ENCODE peak calls at places on chromosomes 16 and 17, in four cellular contexts. One of them, this sample, is unnamed.
A peak's percentile ranks its signal among the peaks of the same experiment; 100 is the strongest.

GRCh38 chr17:75047398-75048098 is 523 bp downstream of the KCTD2 start:
- DNase-seq in amniotic stem cell: no peak
- DNase-seq in lung: no peak
- DNase-seq in AG08395: no peak
- DNase-seq in this sample: no peak

GRCh38 chr16:81831722-81832126 is 52.6 kb downstream of the PLCG2 start:
- DNase-seq in amniotic stem cell: no peak
- DNase-seq in lung: peak; percentile 71
- DNase-seq in AG08395: no peak
- DNase-seq in this sample: peak; percentile 7

GRCh38 chr16:84369938-84370627 is 1.7 kb downstream of the ATP2C2 start:
- DNase-seq in amniotic stem cell: no peak
- DNase-seq in lung: no peak
- DNase-seq in AG08395: no peak
- DNase-seq in this sample: no peak

GRCh38 chr17:1730345-1731193 is 6.1 kb downstream of the WDR81 start:
- DNase-seq in amniotic stem cell: no peak
- DNase-seq in lung: peak; percentile 66
- DNase-seq in AG08395: peak; percentile 89
- DNase-seq in this sample: peak; percentile 81

GRCh38 chr17:50516980-50517379 is 8.7 kb downstream of the MYCBPAP start:
- DNase-seq in amniotic stem cell: no peak
- DNase-seq in lung: no peak
- DNase-seq in AG08395: no peak
- DNase-seq in this sample: no peak

GRCh38 chr17:59427996-59428395 is 96.5 kb downstream of the YPEL2 start:
- DNase-seq in amniotic stem cell: no peak
- DNase-seq in lung: no peak
- DNase-seq in AG08395: peak; percentile 63
- DNase-seq in this sample: no peak

GRCh38 chr16:22672830-22673210 is 141.1 kb upstream of the HS3ST2 start:
- DNase-seq in amniotic stem cell: no peak
- DNase-seq in lung: no peak
- DNase-seq in AG08395: no peak
- DNase-seq in this sample: no peak

GRCh38 chr16:86910146-86910805 is 331.9 kb downstream of the FOXL1 start:
- DNase-seq in amniotic stem cell: no peak
- DNase-seq in lung: no peak
- DNase-seq in AG08395: no peak
- DNase-seq in this sample: no peak

GRCh38 chr17:1413281-1413791 is 13.3 kb upstream of the YWHAE start:
- DNase-seq in amniotic stem cell: peak; percentile 36
- DNase-seq in lung: peak; percentile 77
- DNase-seq in AG08395: peak; percentile 66
- DNase-seq in this sample: peak; percentile 7

GRCh38 chr17:34167359-34167758 is 87.7 kb upstream of the CCL2 start:
- DNase-seq in amniotic stem cell: no peak
- DNase-seq in lung: no peak
- DNase-seq in AG08395: no peak
- DNase-seq in this sample: peak; percentile 41

GRCh38 chr17:72545756-72546155 is 424.9 kb downstream of the SOX9 start:
- DNase-seq in amniotic stem cell: no peak
- DNase-seq in lung: no peak
- DNase-seq in AG08395: peak; percentile 46
- DNase-seq in this sample: no peak

GRCh38 chr17:68484458-68484857 is 27.2 kb upstream of the WIPI1 start:
- DNase-seq in amniotic stem cell: no peak
- DNase-seq in lung: no peak
- DNase-seq in AG08395: no peak
- DNase-seq in this sample: no peak

GRCh38 chr17:82793974-82794620 is 42.2 kb downstream of the TBCD start:
- DNase-seq in amniotic stem cell: no peak
- DNase-seq in lung: no peak
- DNase-seq in AG08395: no peak
- DNase-seq in this sample: peak; percentile 53

GRCh38 chr16:64391009-64391663 is 730.7 kb downstream of the CDH11 start:
- DNase-seq in amniotic stem cell: peak; percentile 1
- DNase-seq in lung: no peak
- DNase-seq in AG08395: peak; percentile 16
- DNase-seq in this sample: no peak

GRCh38 chr17:37507108-37507507 is 17.4 kb downstream of the DUSP14 start:
- DNase-seq in amniotic stem cell: no peak
- DNase-seq in lung: no peak
- DNase-seq in AG08395: no peak
- DNase-seq in this sample: no peak

GRCh38 chr17:49434821-49435581 is 20.3 kb upstream of the PHB1 start:
- DNase-seq in amniotic stem cell: peak; percentile 2
- DNase-seq in lung: no peak
- DNase-seq in AG08395: peak; percentile 81
- DNase-seq in this sample: peak; percentile 42

GRCh38 chr17:39579318-39580081 is 28.2 kb downstream of the NEUROD2 start:
- DNase-seq in amniotic stem cell: no peak
- DNase-seq in lung: no peak
- DNase-seq in AG08395: no peak
- DNase-seq in this sample: no peak

GRCh38 chr16:48347980-48348379 is 37.2 kb downstream of the SIAH1 start:
- DNase-seq in amniotic stem cell: no peak
- DNase-seq in lung: no peak
- DNase-seq in AG08395: no peak
- DNase-seq in this sample: no peak

GRCh38 chr16:20894388-20894787 is 5.8 kb downstream of the DCUN1D3 start:
- DNase-seq in amniotic stem cell: no peak
- DNase-seq in lung: no peak
- DNase-seq in AG08395: no peak
- DNase-seq in this sample: no peak

GRCh38 chr17:74654742-74655141 is 31.2 kb upstream of the CD300E start:
- DNase-seq in amniotic stem cell: no peak
- DNase-seq in lung: no peak
- DNase-seq in AG08395: no peak
- DNase-seq in this sample: no peak

GRCh38 chr16:79276506-79276905 is 324.0 kb downstream of the MAF start:
- DNase-seq in amniotic stem cell: no peak
- DNase-seq in lung: no peak
- DNase-seq in AG08395: no peak
- DNase-seq in this sample: no peak